ENCODE peak calls at places on chromosomes 3 and 15, in ten cellular contexts. J, G, W, Q, I, M, Y, X, T and B are unnamed samples.

GRCh38 chr3:49707113-49707480 is 12.4 kb downstream of the AMIGO3 start:
- DNase-seq in J (no peak), G (no peak), W (no peak), Q (no peak), I (no peak), M (no peak), Y (no peak), X (no peak), T (no peak), B (no peak)

GRCh38 chr15:30904812-30905211 is 1.1 kb downstream of the FAN1 start:
- DNase-seq in J (no peak), G (no peak), W (no peak), Q (no peak), I (no peak), M (no peak), Y (no peak), X (no peak), T (no peak), B (no peak)

GRCh38 chr3:111321786-111322185 is 220.2 kb upstream of the CD96 start:
- DNase-seq in J (peak; percentile 43), G (no peak), W (no peak), Q (no peak), I (no peak), M (no peak), Y (no peak), X (no peak), T (no peak), B (no peak)

GRCh38 chr3:87702600-87702999 is 356.2 kb downstream of the CGGBP1 start:
- DNase-seq in J (no peak), G (no peak), W (no peak), Q (no peak), I (no peak), M (no peak), Y (no peak), X (no peak), T (no peak), B (no peak)

GRCh38 chr3:171804618-171805389 is 5.5 kb downstream of the PLD1 start:
- DNase-seq in J (no peak), G (no peak), W (no peak), Q (no peak), I (no peak), M (no peak), Y (no peak), X (no peak), T (no peak), B (no peak)

GRCh38 chr3:48372862-48373435 is 930 bp downstream of the FBXW12 start:
- DNase-seq in J (no peak), G (no peak), W (no peak), Q (no peak), I (no peak), M (no peak), Y (no peak), X (no peak), T (no peak), B (no peak)

GRCh38 chr3:124766113-124767095 is 36.2 kb downstream of the UMPS start:
- DNase-seq in J (no peak), G (no peak), W (no peak), Q (no peak), I (peak; percentile 50), M (no peak), Y (no peak), X (no peak), T (no peak), B (no peak)

GRCh38 chr3:99250821-99251355 is 349.4 kb upstream of the DCBLD2 start:
- DNase-seq in J (no peak), G (no peak), W (no peak), Q (no peak), I (no peak), M (no peak), Y (no peak), X (no peak), T (no peak), B (no peak)

GRCh38 chr15:90570643-90571042 is 40.9 kb downstream of the CRTC3 start:
- DNase-seq in J (no peak), G (no peak), W (no peak), Q (no peak), I (no peak), M (no peak), Y (no peak), X (no peak), T (no peak), B (no peak)

GRCh38 chr3:142664819-142665218 is 59.0 kb upstream of the TRPC1 start:
- DNase-seq in J (no peak), G (no peak), W (no peak), Q (no peak), I (no peak), M (no peak), Y (no peak), X (no peak), T (no peak), B (no peak)

GRCh38 chr3:105746226-105746996 is 122.4 kb downstream of the CBLB start:
- DNase-seq in J (peak; percentile 71), G (no peak), W (no peak), Q (no peak), I (no peak), M (no peak), Y (no peak), X (no peak), T (no peak), B (no peak)

GRCh38 chr3:40055361-40055760 is 246.0 kb downstream of the MYRIP start:
- DNase-seq in J (no peak), G (no peak), W (no peak), Q (no peak), I (no peak), M (no peak), Y (no peak), X (no peak), T (no peak), B (no peak)

GRCh38 chr3:100033184-100033583 is 81.1 kb downstream of the FILIP1L start:
- DNase-seq in J (peak; percentile 31), G (no peak), W (no peak), Q (no peak), I (no peak), M (no peak), Y (no peak), X (no peak), T (no peak), B (no peak)